ENCODE peak calls at places on chromosomes 16 and 17, in five cellular contexts. J is sigmoid colon, T is PC-3, Z is HFF-Myc, F is cardiac fibroblast. E is an unnamed sample.

GRCh38 chr17:13544292-13544691 is 57.4 kb downstream of the HS3ST3A1 start:
- DNase-seq in T (peak), F (peak), J (peak), Z (peak), E (no peak)

GRCh38 chr17:73933871-73934270 is 269.6 kb upstream of the RPL38 start:
- DNase-seq in J (no peak), Z (no peak), F (no peak), T (no peak), E (no peak)

GRCh38 chr16:30004811-30005242 is 6.0 kb downstream of the DOC2A start:
- DNase-seq in T (no peak), F (no peak), Z (no peak), J (no peak), E (no peak)

GRCh38 chr17:68182940-68183551 is 64.8 kb upstream of the AMZ2 start:
- DNase-seq in F (no peak), J (no peak), T (peak), Z (no peak), E (no peak)

GRCh38 chr17:10036511-10037061 is 131.5 kb upstream of the RCVRN start:
- DNase-seq in Z (no peak), J (peak), F (no peak), T (no peak), E (no peak)

GRCh38 chr16:57084257-57084770 is 8.1 kb upstream of the CPNE2 start:
- DNase-seq in F (peak), J (peak), Z (peak), T (peak), E (no peak)

GRCh38 chr17:75168998-75169397 is 13.8 kb downstream of the SUMO2 start:
- DNase-seq in J (peak), F (no peak), Z (no peak), T (no peak), E (no peak)

GRCh38 chr16:16861546-16861945 is 482.6 kb downstream of the NPIPA7 start:
- DNase-seq in J (no peak), F (peak), T (peak), Z (peak), E (no peak)

GRCh38 chr17:8955560-8955959 is 9.9 kb downstream of the PIK3R5 start:
- DNase-seq in J (no peak), T (no peak), F (no peak), Z (no peak), E (no peak)

GRCh38 chr17:62965649-62966425 is at the start of gene TANC2:
- DNase-seq in F (peak), Z (peak), J (peak), T (peak), E (peak)

GRCh38 chr17:79922798-79923197 is 83.6 kb upstream of the CBX4 start:
- DNase-seq in Z (no peak), T (no peak), F (no peak), J (no peak), E (no peak)

GRCh38 chr17:79926002-79926307 is 86.7 kb upstream of the CBX4 start:
- DNase-seq in T (no peak), J (no peak), Z (no peak), F (no peak), E (no peak)

GRCh38 chr17:79925242-79925957 is 86.2 kb upstream of the CBX4 start:
- DNase-seq in F (no peak), T (peak), Z (no peak), J (no peak), E (no peak)

GRCh38 chr17:79923974-79924638 is 84.9 kb upstream of the CBX4 start:
- DNase-seq in J (no peak), Z (no peak), T (peak), F (peak), E (no peak)

GRCh38 chr17:79924639-79924976 is 85.4 kb upstream of the CBX4 start:
- DNase-seq in J (no peak), F (no peak), Z (no peak), T (no peak), E (no peak)
- TF ChIP-seq CTCF in J (no peak), F (no peak), Z (no peak), T (no peak), E (peak)

GRCh38 chr16:27561216-27561615 is 11.3 kb downstream of the KATNIP start:
- DNase-seq in Z (no peak), T (no peak), F (no peak), J (peak), E (no peak)
- TF ChIP-seq CTCF in Z (no peak), T (no peak), F (no peak), J (no peak), E (no peak)

GRCh38 chr17:45306623-45307022 is 10.2 kb downstream of the MAP3K14 start:
- DNase-seq in Z (no peak), F (no peak), J (no peak), T (no peak), E (no peak)
- TF ChIP-seq CTCF in Z (peak), F (no peak), J (no peak), T (peak), E (peak)

GRCh38 chr16:72860726-72861562 is 187.0 kb downstream of the ZFHX3 start:
- DNase-seq in Z (no peak), J (no peak), T (no peak), F (no peak), E (no peak)
- TF ChIP-seq CTCF in Z (no peak), J (no peak), T (no peak), F (no peak), E (no peak)

DNA sequence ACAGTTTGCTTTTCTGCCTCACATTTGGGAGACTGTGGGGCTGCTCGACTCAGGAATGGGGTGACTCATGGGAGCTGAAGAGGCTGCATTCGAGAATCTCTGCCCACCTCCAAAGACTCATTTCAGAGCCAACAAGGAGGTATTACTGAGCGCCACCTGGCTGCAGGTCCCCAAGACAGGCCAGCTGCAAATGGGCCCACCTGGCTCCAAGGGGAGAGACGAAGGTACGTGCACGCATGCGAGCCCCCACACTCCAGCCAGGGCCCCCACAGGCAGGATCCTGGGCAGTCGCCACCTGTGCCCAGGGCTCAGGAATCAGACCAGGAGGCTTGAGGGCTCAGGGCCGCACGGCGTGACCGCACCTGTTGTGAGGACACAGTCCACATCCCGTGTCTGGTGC is 6.0 kb downstream of the HAGHL start:
- DNase-seq in J (no peak), T (peak), Z (no peak), F (no peak), E (peak)
- TF ChIP-seq CTCF in J (no peak), T (peak), Z (no peak), F (no peak), E (no peak)

GRCh38 chr17:18182190-18182977 is 1.2 kb upstream of the ALKBH5 start:
- DNase-seq in T (no peak), F (peak), J (no peak), Z (no peak), E (no peak)

GRCh38 chr17:18184143-18185007 is 747 bp downstream of the ALKBH5 start:
- DNase-seq in J (peak), Z (no peak), T (peak), F (peak), E (no peak)

GRCh38 chr17:18182978-18183333 is 672 bp upstream of the ALKBH5 start:
- DNase-seq in F (no peak), J (peak), T (peak), Z (no peak), E (no peak)

GRCh38 chr17:18185391-18185790 is 1.8 kb downstream of the ALKBH5 start:
- DNase-seq in Z (no peak), J (no peak), T (peak), F (peak), E (no peak)

DNA sequence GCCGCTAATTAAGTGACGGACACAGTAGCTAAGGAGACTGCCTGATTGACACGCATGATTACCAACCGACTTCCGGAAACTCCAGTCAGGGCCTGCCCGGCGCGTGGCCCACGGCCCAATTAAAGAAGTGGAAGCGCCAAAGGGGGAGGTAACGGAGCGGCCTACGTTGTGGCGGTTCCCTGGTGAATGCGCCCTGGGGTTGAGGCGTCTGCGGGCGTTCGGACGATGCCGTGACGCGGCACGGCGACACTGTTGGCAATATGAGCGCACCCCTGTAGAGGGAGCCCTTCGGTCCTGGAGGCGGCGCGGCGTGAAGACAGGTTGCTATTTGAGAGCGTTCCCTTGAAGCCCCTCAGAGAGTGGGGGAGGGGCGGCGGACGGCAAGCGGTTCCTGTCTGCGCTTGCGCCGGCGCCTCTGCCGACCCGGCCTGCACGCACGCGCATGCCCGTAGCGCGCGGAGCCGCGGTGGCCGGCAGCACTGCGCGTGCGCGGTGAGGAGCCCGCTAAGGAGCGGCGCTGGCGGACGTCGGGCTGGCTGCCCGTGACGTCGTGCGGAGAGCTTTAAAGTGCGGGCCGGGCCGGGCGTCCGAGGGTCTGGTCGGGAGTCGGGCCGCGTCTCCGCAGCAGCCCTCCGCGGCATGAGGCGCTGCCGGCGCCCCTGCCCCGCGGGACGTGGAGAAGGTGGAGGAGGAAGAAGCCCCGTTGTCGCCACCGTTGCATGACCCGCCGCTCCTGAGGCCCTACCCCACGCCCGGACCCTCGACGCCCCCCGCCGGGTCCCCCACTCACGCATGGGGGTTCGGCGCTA is at the start of gene ALKBH5:
- DNase-seq in Z (peak), F (peak), J (peak), T (peak), E (peak)
- TF ChIP-seq CTCF in Z (peak), F (peak), J (no peak), T (peak), E (peak)

GRCh38 chr16:4298761-4299522 is 16.9 kb upstream of the GLIS2 start:
- DNase-seq in Z (peak), J (peak), F (peak), T (peak), E (peak)
- TF ChIP-seq CTCF in Z (no peak), J (no peak), F (no peak), T (no peak), E (peak)

GRCh38 chr17:5665164-5665563 is 80.9 kb upstream of the NLRP1 start:
- DNase-seq in Z (no peak), F (no peak), T (no peak), J (no peak), E (no peak)

GRCh38 chr17:5668557-5669138 is 84.3 kb upstream of the NLRP1 start:
- DNase-seq in J (no peak), T (no peak), Z (no peak), F (no peak), E (no peak)

GRCh38 chr17:5672141-5672540 is 87.8 kb upstream of the NLRP1 start:
- DNase-seq in T (no peak), J (no peak), Z (no peak), F (no peak), E (no peak)

GRCh38 chr17:5669191-5669590 is 84.9 kb upstream of the NLRP1 start:
- DNase-seq in J (no peak), T (peak), Z (no peak), F (no peak), E (no peak)

GRCh38 chr17:5667871-5668270 is 83.6 kb upstream of the NLRP1 start:
- DNase-seq in T (no peak), Z (no peak), F (no peak), J (no peak), E (no peak)
- TF ChIP-seq CTCF in T (peak), Z (peak), F (peak), J (no peak), E (no peak)

GRCh38 chr16:5736209-5736608 is 638.6 kb upstream of the EEF2KMT start:
- DNase-seq in F (no peak), Z (no peak), T (no peak), J (no peak), E (no peak)

GRCh38 chr16:5738586-5738985 is 641.0 kb upstream of the EEF2KMT start:
- DNase-seq in F (no peak), Z (no peak), J (no peak), T (no peak), E (no peak)

GRCh38 chr16:5730783-5731182 is 633.2 kb upstream of the EEF2KMT start:
- DNase-seq in Z (no peak), F (no peak), J (no peak), T (no peak), E (no peak)

GRCh38 chr16:5735444-5735843 is 637.8 kb upstream of the EEF2KMT start:
- DNase-seq in T (no peak), Z (no peak), F (no peak), J (no peak), E (no peak)
- TF ChIP-seq CTCF in T (no peak), Z (no peak), F (no peak), J (no peak), E (no peak)